ENCODE peak calls at places on chromosomes 3 and 15, in six cellular contexts. One of them, this sample, is unnamed.

GRCh38 chr3:150078983-150079739 is 108.5 kb upstream of the PFN2 start:
- DNase-seq in astrocyte: peak
- DNase-seq in neural progenitor cell: no peak
- DNase-seq in IMR-90: peak
- DNase-seq in fibroblast of lung: peak
- DNase-seq in DND-41: no peak
- DNase-seq in this sample: no peak

GRCh38 chr3:150022406-150023238 is 51.9 kb upstream of the PFN2 start:
- DNase-seq in neural progenitor cell: no peak
- DNase-seq in fibroblast of lung: no peak
- DNase-seq in astrocyte: peak
- DNase-seq in IMR-90: peak
- DNase-seq in DND-41: no peak
- DNase-seq in this sample: no peak

GRCh38 chr3:66297917-66298316 is 77.1 kb downstream of the SLC25A26 start:
- DNase-seq in DND-41: no peak
- DNase-seq in IMR-90: peak
- DNase-seq in fibroblast of lung: peak
- DNase-seq in neural progenitor cell: no peak
- DNase-seq in astrocyte: peak
- DNase-seq in this sample: no peak

GRCh38 chr3:151415289-151415688 is 30.7 kb upstream of the P2RY12 start:
- DNase-seq in DND-41: no peak
- DNase-seq in fibroblast of lung: no peak
- DNase-seq in IMR-90: no peak
- DNase-seq in astrocyte: no peak
- DNase-seq in neural progenitor cell: no peak
- DNase-seq in this sample: no peak

GRCh38 chr3:129648331-129648730 is 41.9 kb upstream of the PLXND1 start:
- DNase-seq in astrocyte: no peak
- DNase-seq in DND-41: no peak
- DNase-seq in IMR-90: no peak
- DNase-seq in neural progenitor cell: no peak
- DNase-seq in fibroblast of lung: no peak
- DNase-seq in this sample: no peak

GRCh38 chr15:51403946-51404695 is 62.7 kb downstream of the GLDN start:
- DNase-seq in astrocyte: no peak
- DNase-seq in fibroblast of lung: no peak
- DNase-seq in DND-41: no peak
- DNase-seq in neural progenitor cell: no peak
- DNase-seq in IMR-90: no peak
- DNase-seq in this sample: no peak

GRCh38 chr3:112390783-112391641 is 58.1 kb downstream of the CD200 start:
- DNase-seq in DND-41: no peak
- DNase-seq in astrocyte: peak
- DNase-seq in IMR-90: peak
- DNase-seq in fibroblast of lung: peak
- DNase-seq in neural progenitor cell: peak
- DNase-seq in this sample: peak

GRCh38 chr3:24042174-24042878 is 97.2 kb downstream of the NR1D2 start:
- DNase-seq in neural progenitor cell: no peak
- DNase-seq in astrocyte: no peak
- DNase-seq in IMR-90: peak
- DNase-seq in DND-41: no peak
- DNase-seq in fibroblast of lung: peak
- DNase-seq in this sample: no peak

GRCh38 chr3:151969026-151969658 is 95.7 kb downstream of the SUCNR1 start:
- DNase-seq in IMR-90: peak
- DNase-seq in neural progenitor cell: peak
- DNase-seq in DND-41: no peak
- DNase-seq in fibroblast of lung: no peak
- DNase-seq in astrocyte: no peak
- DNase-seq in this sample: peak

GRCh38 chr15:101309436-101310162 is 14.6 kb upstream of the SNRPA1 start:
- DNase-seq in IMR-90: no peak
- DNase-seq in DND-41: no peak
- DNase-seq in fibroblast of lung: no peak
- DNase-seq in neural progenitor cell: no peak
- DNase-seq in astrocyte: no peak
- DNase-seq in this sample: no peak

GRCh38 chr3:171883893-171884279 is 40.7 kb downstream of the TMEM212 start:
- DNase-seq in fibroblast of lung: no peak
- DNase-seq in astrocyte: no peak
- DNase-seq in neural progenitor cell: no peak
- DNase-seq in IMR-90: no peak
- DNase-seq in DND-41: no peak
- DNase-seq in this sample: peak

GRCh38 chr15:91947370-91947769 is 93.9 kb downstream of the SLCO3A1 start:
- DNase-seq in IMR-90: no peak
- DNase-seq in fibroblast of lung: no peak
- DNase-seq in astrocyte: no peak
- DNase-seq in neural progenitor cell: no peak
- DNase-seq in DND-41: no peak
- DNase-seq in this sample: no peak

GRCh38 chr15:37783290-37783689 is 151.2 kb upstream of the TMCO5A start:
- DNase-seq in IMR-90: no peak
- DNase-seq in fibroblast of lung: peak
- DNase-seq in DND-41: no peak
- DNase-seq in neural progenitor cell: peak
- DNase-seq in astrocyte: peak
- DNase-seq in this sample: peak

GRCh38 chr3:52014613-52015012 is 18.9 kb upstream of the RPL29 start:
- DNase-seq in astrocyte: no peak
- DNase-seq in neural progenitor cell: peak
- DNase-seq in DND-41: no peak
- DNase-seq in IMR-90: no peak
- DNase-seq in fibroblast of lung: peak
- DNase-seq in this sample: peak

GRCh38 chr3:81277853-81278252 is 483.6 kb downstream of the GBE1 start:
- DNase-seq in astrocyte: peak
- DNase-seq in neural progenitor cell: no peak
- DNase-seq in IMR-90: peak
- DNase-seq in DND-41: no peak
- DNase-seq in fibroblast of lung: no peak
- DNase-seq in this sample: no peak

GRCh38 chr3:99342374-99342773 is 296.0 kb upstream of the COL8A1 start:
- DNase-seq in neural progenitor cell: no peak
- DNase-seq in fibroblast of lung: no peak
- DNase-seq in DND-41: no peak
- DNase-seq in IMR-90: no peak
- DNase-seq in astrocyte: no peak
- DNase-seq in this sample: no peak

GRCh38 chr3:60935709-60936108 is 315.5 kb downstream of the FHIT start:
- DNase-seq in DND-41: no peak
- DNase-seq in fibroblast of lung: peak
- DNase-seq in neural progenitor cell: no peak
- DNase-seq in astrocyte: peak
- DNase-seq in IMR-90: peak
- DNase-seq in this sample: no peak

GRCh38 chr3:30749230-30749629 is 142.8 kb downstream of the TGFBR2 start:
- DNase-seq in fibroblast of lung: no peak
- DNase-seq in neural progenitor cell: no peak
- DNase-seq in DND-41: no peak
- DNase-seq in astrocyte: peak
- DNase-seq in IMR-90: no peak
- DNase-seq in this sample: no peak

GRCh38 chr3:42013652-42014442 is 51.9 kb upstream of the ULK4 start:
- DNase-seq in fibroblast of lung: no peak
- DNase-seq in astrocyte: no peak
- DNase-seq in neural progenitor cell: peak
- DNase-seq in DND-41: peak
- DNase-seq in IMR-90: no peak
- DNase-seq in this sample: peak

GRCh38 chr3:149494022-149494758 is 19.7 kb downstream of the TM4SF4 start:
- DNase-seq in astrocyte: peak
- DNase-seq in IMR-90: peak
- DNase-seq in neural progenitor cell: peak
- DNase-seq in DND-41: peak
- DNase-seq in fibroblast of lung: peak
- DNase-seq in this sample: peak

GRCh38 chr3:178131801-178132200 is 404.4 kb upstream of the KCNMB2 start:
- DNase-seq in astrocyte: peak
- DNase-seq in fibroblast of lung: no peak
- DNase-seq in DND-41: no peak
- DNase-seq in neural progenitor cell: no peak
- DNase-seq in IMR-90: peak
- DNase-seq in this sample: no peak

GRCh38 chr3:78726545-78726944 is 1041.3 kb downstream of the ROBO1 start:
- DNase-seq in DND-41: no peak
- DNase-seq in astrocyte: no peak
- DNase-seq in neural progenitor cell: peak
- DNase-seq in fibroblast of lung: no peak
- DNase-seq in IMR-90: no peak
- DNase-seq in this sample: peak

GRCh38 chr3:42052867-42053351 is 38.2 kb upstream of the TRAK1 start:
- DNase-seq in IMR-90: peak
- DNase-seq in fibroblast of lung: peak
- DNase-seq in neural progenitor cell: peak
- DNase-seq in astrocyte: no peak
- DNase-seq in DND-41: no peak
- DNase-seq in this sample: no peak

GRCh38 chr3:121481116-121481895 is 64.5 kb downstream of the POLQ start:
- DNase-seq in DND-41: no peak
- DNase-seq in IMR-90: peak
- DNase-seq in fibroblast of lung: peak
- DNase-seq in neural progenitor cell: no peak
- DNase-seq in astrocyte: peak
- DNase-seq in this sample: no peak

GRCh38 chr3:43707998-43708397 is 17.3 kb downstream of the ABHD5 start:
- DNase-seq in fibroblast of lung: peak
- DNase-seq in astrocyte: peak
- DNase-seq in IMR-90: peak
- DNase-seq in neural progenitor cell: no peak
- DNase-seq in DND-41: no peak
- DNase-seq in this sample: no peak

GRCh38 chr3:99854899-99855298 is 37.2 kb downstream of the CMSS1 start:
- DNase-seq in IMR-90: no peak
- DNase-seq in DND-41: no peak
- DNase-seq in astrocyte: no peak
- DNase-seq in neural progenitor cell: no peak
- DNase-seq in fibroblast of lung: no peak
- DNase-seq in this sample: no peak

GRCh38 chr3:58009026-58009748 is 965 bp downstream of the FLNB start:
- DNase-seq in IMR-90: no peak
- DNase-seq in DND-41: peak
- DNase-seq in neural progenitor cell: peak
- DNase-seq in fibroblast of lung: no peak
- DNase-seq in astrocyte: no peak
- DNase-seq in this sample: peak

GRCh38 chr3:42014443-42014945 is 52.6 kb upstream of the ULK4 start:
- DNase-seq in DND-41: no peak
- DNase-seq in astrocyte: no peak
- DNase-seq in IMR-90: no peak
- DNase-seq in neural progenitor cell: peak
- DNase-seq in fibroblast of lung: peak
- DNase-seq in this sample: no peak

DNA sequence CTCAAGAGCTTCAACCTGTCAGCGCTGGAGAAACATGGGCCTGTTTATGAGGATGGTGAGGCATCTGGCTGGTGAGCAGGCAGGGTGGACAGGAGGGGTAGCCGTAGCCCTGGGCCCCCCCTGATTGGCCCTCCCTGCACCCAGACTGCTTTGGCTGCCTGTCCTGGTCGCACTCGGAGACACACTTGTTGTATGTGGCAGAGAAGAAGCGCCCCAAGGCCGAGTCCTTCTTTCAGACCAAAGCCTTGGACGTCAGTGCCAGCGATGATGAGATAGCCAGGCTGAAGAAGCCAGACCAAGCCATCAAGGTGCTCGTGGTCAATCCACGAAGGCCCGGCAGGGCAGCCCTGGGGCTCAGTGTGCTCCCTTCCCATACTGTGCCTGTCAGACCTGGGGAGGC is 1.8 kb downstream of the APEH start:
- DNase-seq in DND-41: no peak
- DNase-seq in astrocyte: no peak
- DNase-seq in IMR-90: no peak
- DNase-seq in neural progenitor cell: no peak
- DNase-seq in fibroblast of lung: no peak
- DNase-seq in this sample: no peak
- H3K4me3 ChIP-seq in DND-41: peak
- H3K4me3 ChIP-seq in astrocyte: no peak
- H3K4me3 ChIP-seq in IMR-90: no peak
- H3K4me3 ChIP-seq in neural progenitor cell: no peak
- H3K4me3 ChIP-seq in fibroblast of lung: no peak
- H3K4me3 ChIP-seq in this sample: no peak

DNA sequence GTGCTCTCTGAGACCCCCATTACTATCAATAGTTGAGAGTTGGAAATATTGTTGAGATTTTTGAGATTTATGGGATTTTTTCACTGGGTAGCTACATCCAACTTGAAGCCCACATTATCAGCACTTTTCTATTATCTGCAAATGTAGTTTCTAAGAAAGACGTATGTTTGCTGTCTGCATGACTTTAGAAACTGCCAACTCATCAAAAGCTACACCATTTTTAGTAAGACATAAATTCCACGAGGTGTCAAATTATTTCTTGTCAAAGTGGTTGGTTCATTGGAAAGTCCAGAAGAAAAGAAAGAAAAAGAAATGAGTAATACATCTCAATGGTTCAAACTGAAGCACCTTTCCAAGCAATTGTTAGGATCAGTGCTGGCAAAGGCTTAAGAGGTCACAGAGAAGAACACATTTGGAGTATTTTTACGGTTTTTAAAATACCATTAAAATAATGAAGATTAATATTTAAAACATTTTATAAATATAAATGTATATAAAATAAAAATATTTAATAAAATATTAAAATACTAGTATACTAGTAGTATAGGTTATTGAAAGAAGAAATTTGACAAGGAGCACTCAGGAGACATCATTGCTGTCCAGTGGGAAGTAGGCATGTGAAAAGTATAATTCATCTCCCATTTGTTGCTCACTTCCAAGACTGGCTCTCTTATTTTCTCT is 463.5 kb downstream of the TAFA4 start:
- DNase-seq in IMR-90: no peak
- DNase-seq in DND-41: no peak
- DNase-seq in neural progenitor cell: no peak
- DNase-seq in fibroblast of lung: no peak
- DNase-seq in astrocyte: no peak
- DNase-seq in this sample: no peak
- H2AFZ ChIP-seq in IMR-90: no peak
- H2AFZ ChIP-seq in DND-41: no peak
- H2AFZ ChIP-seq in neural progenitor cell: no peak
- H2AFZ ChIP-seq in fibroblast of lung: no peak
- H2AFZ ChIP-seq in astrocyte: no peak
- H2AFZ ChIP-seq in this sample: no peak

DNA sequence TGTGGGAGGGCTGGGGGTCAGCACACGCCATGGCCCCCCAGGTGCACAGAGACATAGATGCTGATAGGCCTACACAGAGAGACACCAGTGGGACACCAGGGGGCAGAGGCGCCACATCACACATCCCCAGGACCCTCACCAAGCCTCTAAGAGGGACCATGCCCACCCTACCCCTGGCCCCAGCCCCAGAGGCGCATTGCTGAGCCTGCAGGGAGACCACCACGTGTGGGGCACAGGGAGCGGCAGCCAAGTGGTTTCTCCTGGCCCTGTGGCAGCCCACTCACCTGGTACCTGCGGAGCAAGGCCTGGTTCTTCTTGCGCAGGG is 1.2 kb downstream of the CCDC9B start:
- DNase-seq in IMR-90: no peak
- DNase-seq in astrocyte: no peak
- DNase-seq in DND-41: no peak
- DNase-seq in neural progenitor cell: no peak
- DNase-seq in fibroblast of lung: no peak
- DNase-seq in this sample: peak
- H3K4me3 ChIP-seq in IMR-90: peak
- H3K4me3 ChIP-seq in astrocyte: peak
- H3K4me3 ChIP-seq in DND-41: no peak
- H3K4me3 ChIP-seq in neural progenitor cell: no peak
- H3K4me3 ChIP-seq in fibroblast of lung: peak
- H3K4me3 ChIP-seq in this sample: no peak

GRCh38 chr3:13024274-13024863 is 48.9 kb downstream of the IQSEC1 start:
- DNase-seq in neural progenitor cell: no peak
- DNase-seq in astrocyte: no peak
- DNase-seq in fibroblast of lung: no peak
- DNase-seq in DND-41: no peak
- DNase-seq in IMR-90: no peak
- DNase-seq in this sample: no peak
- H2AFZ ChIP-seq in neural progenitor cell: no peak
- H2AFZ ChIP-seq in astrocyte: no peak
- H2AFZ ChIP-seq in fibroblast of lung: no peak
- H2AFZ ChIP-seq in DND-41: no peak
- H2AFZ ChIP-seq in IMR-90: no peak
- H2AFZ ChIP-seq in this sample: no peak